ENCODE peak calls at places on chromosomes 7 and 10, in six cellular contexts. M, U, A, H, Z and V are unnamed samples.

GRCh38 chr10:29949411-29950011 is 109.9 kb downstream of the JCAD start:
- DNase-seq in M (no peak), U (no peak), A (no peak), H (no peak), Z (no peak), V (no peak)

GRCh38 chr10:45470098-45471012 is 96.3 kb downstream of the ALOX5 start:
- DNase-seq in M (no peak), U (no peak), A (peak; percentile 88), H (no peak), Z (peak; percentile 35), V (no peak)

GRCh38 chr7:116404389-116404788 is 95.1 kb upstream of the CAV2 start:
- DNase-seq in M (no peak), U (no peak), A (no peak), H (no peak), Z (no peak), V (no peak)

GRCh38 chr7:78226059-78226658 is 427.6 kb downstream of the PHTF2 start:
- DNase-seq in M (peak; percentile 42), U (no peak), A (peak; percentile 16), H (peak; percentile 22), Z (no peak), V (peak; percentile 70)

GRCh38 chr7:33901199-33901598 is 4.1 kb upstream of the BMPER start:
- DNase-seq in M (no peak), U (no peak), A (no peak), H (no peak), Z (no peak), V (no peak)

GRCh38 chr7:42128703-42129102 is 108.3 kb downstream of the GLI3 start:
- DNase-seq in M (no peak), U (no peak), A (no peak), H (no peak), Z (no peak), V (no peak)

GRCh38 chr10:48523212-48523819 is 81.6 kb downstream of the ARHGAP22 start:
- DNase-seq in M (peak; percentile 57), U (no peak), A (no peak), H (peak; percentile 19), Z (no peak), V (peak; percentile 50)

GRCh38 chr7:46163245-46163644 is 242.2 kb upstream of the IGFBP3 start:
- DNase-seq in M (no peak), U (no peak), A (no peak), H (no peak), Z (no peak), V (no peak)

GRCh38 chr7:157686285-157686894 is 349.6 kb downstream of the DNAJB6 start:
- DNase-seq in M (no peak), U (no peak), A (no peak), H (no peak), Z (no peak), V (no peak)

GRCh38 chr7:151954866-151955820 is 1.1 kb upstream of the GALNTL5 start:
- DNase-seq in M (peak; percentile 51), U (peak; percentile 64), A (no peak), H (no peak), Z (no peak), V (no peak)

GRCh38 chr7:74379938-74380337 is 73.8 kb upstream of the GTF2IRD1 start:
- DNase-seq in M (peak; percentile 89), U (peak; percentile 32), A (no peak), H (no peak), Z (no peak), V (no peak)

GRCh38 chr7:128962837-128963236 is 25.1 kb downstream of the IRF5 start:
- DNase-seq in M (no peak), U (no peak), A (no peak), H (no peak), Z (no peak), V (no peak)

GRCh38 chr7:75842836-75843446 is 29.3 kb upstream of the CCL24 start:
- DNase-seq in M (peak; percentile 61), U (peak; percentile 44), A (peak; percentile 33), H (no peak), Z (peak; percentile 64), V (no peak)

DNA sequence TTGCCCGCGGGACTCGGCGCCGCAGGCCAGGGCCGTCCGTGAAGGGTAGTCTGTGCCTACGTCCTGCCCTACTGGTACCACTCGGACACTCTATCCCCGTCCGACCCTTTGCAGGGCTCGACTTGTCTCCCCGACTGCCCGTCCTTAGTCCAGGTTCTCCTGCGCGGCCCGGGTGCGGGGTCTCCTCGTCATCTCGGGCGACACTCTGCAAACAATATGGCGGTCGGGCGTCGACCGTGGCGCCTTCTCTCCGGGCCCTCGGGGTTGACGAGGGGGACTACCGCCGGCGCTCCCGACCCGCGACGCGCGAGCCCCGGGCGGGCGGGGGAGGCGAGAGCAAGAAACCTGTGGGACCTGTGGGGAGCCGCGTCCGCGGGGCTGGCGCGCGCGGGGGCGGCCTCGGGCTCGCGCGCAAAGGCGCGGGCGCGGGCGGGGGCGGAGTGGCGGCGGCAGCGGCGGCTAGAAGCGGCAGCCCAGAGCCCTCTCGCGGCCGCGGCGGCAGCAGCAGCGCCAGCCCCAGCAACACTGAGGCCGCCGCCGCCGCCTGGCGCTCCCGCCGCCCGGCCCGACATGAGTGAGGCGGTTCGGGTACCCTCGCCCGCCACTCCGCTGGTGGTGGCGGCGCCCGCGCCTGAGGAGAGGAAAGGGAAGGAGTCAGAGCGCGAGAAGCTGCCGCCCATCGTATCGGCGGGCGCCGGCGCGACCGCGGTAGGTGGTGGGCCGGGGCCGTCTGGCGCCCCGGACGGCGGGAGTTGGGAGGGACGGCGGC is at the start of gene HECTD2:
- DNase-seq in M (peak; percentile 84), U (peak; percentile 70), A (peak; percentile 49), H (peak; percentile 19), Z (peak; percentile 85), V (peak; percentile 86)
- TF ChIP-seq CTCF in M (peak; percentile 5), U (peak; percentile 77), A (peak; percentile 46), H (no peak), Z (no peak), V (no peak)

GRCh38 chr10:75019360-75019759 is 92.1 kb upstream of the SAMD8 start:
- DNase-seq in M (no peak), U (no peak), A (no peak), H (no peak), Z (no peak), V (no peak)
- TF ChIP-seq CTCF in M (no peak), U (peak; percentile 24), A (peak; percentile 45), H (peak; percentile 51), Z (peak; percentile 29), V (no peak)

DNA sequence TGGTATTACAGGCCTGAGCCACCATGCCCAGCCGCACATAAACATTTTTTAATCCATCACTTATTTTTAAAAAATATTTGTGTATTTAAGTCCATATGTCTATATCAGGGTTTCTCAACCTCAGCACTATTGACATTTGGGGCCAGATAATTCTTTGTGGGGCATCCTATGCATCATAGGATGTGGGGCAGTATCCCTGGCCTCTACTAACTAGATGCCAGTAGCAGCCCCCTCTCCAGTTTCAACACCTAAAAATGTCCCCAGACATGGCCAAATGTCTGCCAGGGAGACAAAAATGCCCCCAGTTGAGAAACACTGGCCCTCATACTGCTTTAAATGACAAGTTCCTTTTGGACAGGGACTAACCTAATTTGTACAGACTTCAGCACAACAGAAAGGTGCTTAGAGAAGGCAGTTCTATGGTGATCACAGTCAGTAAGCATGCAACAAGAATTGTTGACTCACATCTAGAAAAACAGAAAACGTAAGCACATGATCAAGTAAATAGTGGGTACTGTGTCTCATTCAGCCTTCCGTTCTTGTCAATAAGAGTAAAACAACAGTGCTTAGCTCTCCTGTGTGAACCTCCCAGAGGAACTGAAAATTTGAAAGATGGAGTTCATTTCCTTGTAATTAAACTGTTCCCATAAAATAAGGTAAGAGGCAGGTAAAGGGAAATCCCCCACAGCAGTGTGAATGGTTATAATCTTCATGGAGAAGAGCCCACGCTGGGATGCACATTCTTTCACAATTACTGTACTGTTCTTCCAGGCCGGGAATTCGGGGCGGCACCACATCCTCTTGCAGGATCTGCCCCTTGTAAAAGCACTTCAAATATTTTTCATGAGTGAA is 17.3 kb upstream of the ADRB1 start:
- DNase-seq in M (no peak), U (no peak), A (peak; percentile 2), H (peak; percentile 58), Z (peak; percentile 44), V (no peak)
- TF ChIP-seq CTCF in M (no peak), U (no peak), A (no peak), H (no peak), Z (no peak), V (no peak)

GRCh38 chr7:5423844-5424688 is 432 bp upstream of the TNRC18 start:
- DNase-seq in M (peak; percentile 98), U (peak; percentile 97), A (peak; percentile 95), H (peak; percentile 99), Z (no peak), V (peak; percentile 91)

GRCh38 chr7:5423272-5423843 is at the start of gene TNRC18:
- DNase-seq in M (no peak), U (no peak), A (no peak), H (no peak), Z (no peak), V (peak; percentile 67)

GRCh38 chr7:5420841-5421625 is 2.6 kb downstream of the TNRC18 start:
- DNase-seq in M (peak; percentile 20), U (no peak), A (no peak), H (no peak), Z (no peak), V (peak; percentile 37)

GRCh38 chr7:5421626-5422323 is 1.9 kb downstream of the TNRC18 start:
- DNase-seq in M (peak; percentile 73), U (peak; percentile 87), A (peak; percentile 93), H (no peak), Z (no peak), V (peak; percentile 33)

DNA sequence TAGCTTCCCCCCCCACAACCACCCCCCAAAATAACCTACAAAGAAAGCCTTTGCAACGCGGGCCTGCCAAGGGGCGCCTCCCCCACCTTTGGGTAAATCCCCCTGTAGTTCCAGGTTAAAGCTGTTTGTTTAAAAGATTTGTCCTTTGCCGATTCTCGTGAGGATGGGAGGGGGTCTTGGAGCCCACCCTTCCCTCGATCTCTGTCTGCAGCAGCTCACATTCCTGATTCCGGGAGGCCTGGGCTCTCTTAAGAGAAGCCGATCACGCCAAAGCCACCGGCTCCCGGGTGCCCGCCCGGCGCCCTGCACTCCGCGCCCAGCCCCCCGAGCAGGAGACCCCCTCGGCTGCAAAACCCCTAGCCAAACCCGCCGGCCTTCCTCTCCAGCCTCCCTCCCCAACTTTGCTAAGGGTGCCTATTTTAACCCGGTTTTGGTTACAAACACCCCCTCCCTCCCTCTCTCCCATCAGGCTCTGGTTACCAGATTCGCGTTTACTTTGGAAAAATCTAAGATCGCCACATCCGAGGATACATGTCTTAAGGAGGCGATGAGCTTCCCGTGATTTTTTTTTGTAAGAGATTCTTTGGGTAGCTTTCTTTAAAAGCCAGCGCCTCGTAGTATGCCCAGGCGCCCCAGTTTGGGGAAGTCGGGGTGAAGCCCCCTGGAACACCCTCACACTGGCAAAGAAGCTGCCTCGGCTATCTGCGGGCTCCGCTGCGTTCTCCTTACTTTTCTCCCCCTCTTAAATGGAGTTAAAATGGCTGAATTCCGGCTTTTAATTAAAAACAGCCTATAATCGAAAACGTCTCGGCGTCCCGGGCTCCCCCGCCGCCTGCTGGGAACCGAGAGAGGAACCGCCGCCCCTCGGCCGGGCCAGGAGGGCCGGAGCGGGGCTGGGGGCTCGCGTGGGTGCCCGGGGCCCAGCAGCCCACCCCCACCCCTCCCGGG is 1.0 kb downstream of the TNRC18 start:
- DNase-seq in M (peak; percentile 17), U (no peak), A (peak; percentile 35), H (no peak), Z (no peak), V (peak; percentile 46)
- TF ChIP-seq CTCF in M (no peak), U (no peak), A (no peak), H (no peak), Z (no peak), V (no peak)

GRCh38 chr7:156124356-156124755 is 312.1 kb upstream of the SHH start:
- DNase-seq in M (no peak), U (no peak), A (no peak), H (no peak), Z (no peak), V (no peak)
- TF ChIP-seq CTCF in M (no peak), U (no peak), A (no peak), H (no peak), Z (no peak), V (no peak)

GRCh38 chr10:133307776-133308430 is 769 bp downstream of the TUBGCP2 start:
- DNase-seq in M (peak; percentile 94), U (peak; percentile 52), A (peak; percentile 83), H (no peak), Z (peak; percentile 57), V (peak; percentile 75)
- TF ChIP-seq CTCF in M (peak; percentile 84), U (no peak), A (peak; percentile 88), H (peak; percentile 53), Z (peak; percentile 88), V (peak; percentile 59)